ENCODE peak calls at places on chromosomes 2 and 18, in nine cellular contexts. B, N, K, R, T, A, D, G and J are unnamed samples.

GRCh38 chr2:238728322-238729260 is 119.3 kb upstream of the TWIST2 start:
- DNase-seq in A (no peak), K (no peak), G (no peak), R (no peak), D (no peak), N (peak; percentile 76), T (no peak), B (no peak), J (no peak)

GRCh38 chr2:207162319-207162718 is 3.4 kb downstream of the KLF7 start:
- DNase-seq in B (no peak), G (no peak), T (no peak), D (no peak), R (no peak), A (no peak), N (no peak), K (no peak), J (no peak)

GRCh38 chr2:105294844-105295481 is 34.6 kb downstream of the TGFBRAP1 start:
- DNase-seq in B (peak; percentile 16), A (peak; percentile 41), T (peak; percentile 32), R (no peak), G (peak; percentile 42), N (peak; percentile 68), K (no peak), D (no peak), J (no peak)

GRCh38 chr2:35294636-35295263 is 1060.8 kb upstream of the CRIM1 start:
- DNase-seq in T (no peak), G (no peak), K (no peak), A (no peak), N (no peak), D (no peak), B (no peak), R (no peak), J (no peak)

GRCh38 chr2:204144487-204144886 is 207.9 kb downstream of the ICOS start:
- DNase-seq in T (no peak), K (no peak), R (no peak), G (no peak), B (no peak), A (no peak), N (no peak), D (no peak), J (no peak)

GRCh38 chr2:206289391-206289790 is 14.9 kb downstream of the ZDBF2 start:
- DNase-seq in R (no peak), D (no peak), G (no peak), K (no peak), B (no peak), T (no peak), A (no peak), N (no peak), J (no peak)

GRCh38 chr2:157692768-157693167 is 64.1 kb upstream of the ACVR1C start:
- DNase-seq in T (no peak), N (peak; percentile 97), B (no peak), A (no peak), K (no peak), D (no peak), G (no peak), R (no peak), J (no peak)

GRCh38 chr2:71531522-71532047 is 78.2 kb downstream of the DYSF start:
- DNase-seq in G (no peak), B (no peak), A (no peak), T (peak; percentile 30), N (peak; percentile 25), K (no peak), D (no peak), R (no peak), J (no peak)

GRCh38 chr18:3129053-3129864 is 90.5 kb downstream of the MYOM1 start:
- DNase-seq in B (peak; percentile 83), T (peak; percentile 85), D (peak; percentile 77), N (peak; percentile 78), K (peak; percentile 94), G (peak; percentile 82), R (peak; percentile 50), A (peak; percentile 70), J (peak; percentile 77)

GRCh38 chr2:215579809-215580208 is 143.9 kb upstream of the FN1 start:
- DNase-seq in B (no peak), D (no peak), G (peak; percentile 11), A (no peak), T (no peak), N (peak; percentile 90), R (no peak), K (no peak), J (no peak)

GRCh38 chr2:121532347-121532766 is 1.7 kb downstream of the RNU4ATAC start:
- DNase-seq in T (no peak), R (no peak), D (no peak), G (no peak), N (peak; percentile 89), B (no peak), A (no peak), K (no peak), J (no peak)

GRCh38 chr18:59885579-59886163 is 14.1 kb upstream of the PMAIP1 start:
- DNase-seq in N (peak; percentile 92), T (no peak), R (peak; percentile 19), B (no peak), K (no peak), D (no peak), G (no peak), A (no peak), J (no peak)

GRCh38 chr18:56789004-56789888 is 138.1 kb downstream of the WDR7 start:
- DNase-seq in K (no peak), D (no peak), A (peak; percentile 9), T (peak; percentile 48), B (peak; percentile 4), N (peak; percentile 13), R (no peak), G (peak; percentile 70), J (no peak)

GRCh38 chr2:199460101-199460671 is 2.4 kb upstream of the SATB2 start:
- DNase-seq in G (no peak), A (no peak), K (no peak), N (peak; percentile 43), D (no peak), T (no peak), B (no peak), R (no peak), J (no peak)

DNA sequence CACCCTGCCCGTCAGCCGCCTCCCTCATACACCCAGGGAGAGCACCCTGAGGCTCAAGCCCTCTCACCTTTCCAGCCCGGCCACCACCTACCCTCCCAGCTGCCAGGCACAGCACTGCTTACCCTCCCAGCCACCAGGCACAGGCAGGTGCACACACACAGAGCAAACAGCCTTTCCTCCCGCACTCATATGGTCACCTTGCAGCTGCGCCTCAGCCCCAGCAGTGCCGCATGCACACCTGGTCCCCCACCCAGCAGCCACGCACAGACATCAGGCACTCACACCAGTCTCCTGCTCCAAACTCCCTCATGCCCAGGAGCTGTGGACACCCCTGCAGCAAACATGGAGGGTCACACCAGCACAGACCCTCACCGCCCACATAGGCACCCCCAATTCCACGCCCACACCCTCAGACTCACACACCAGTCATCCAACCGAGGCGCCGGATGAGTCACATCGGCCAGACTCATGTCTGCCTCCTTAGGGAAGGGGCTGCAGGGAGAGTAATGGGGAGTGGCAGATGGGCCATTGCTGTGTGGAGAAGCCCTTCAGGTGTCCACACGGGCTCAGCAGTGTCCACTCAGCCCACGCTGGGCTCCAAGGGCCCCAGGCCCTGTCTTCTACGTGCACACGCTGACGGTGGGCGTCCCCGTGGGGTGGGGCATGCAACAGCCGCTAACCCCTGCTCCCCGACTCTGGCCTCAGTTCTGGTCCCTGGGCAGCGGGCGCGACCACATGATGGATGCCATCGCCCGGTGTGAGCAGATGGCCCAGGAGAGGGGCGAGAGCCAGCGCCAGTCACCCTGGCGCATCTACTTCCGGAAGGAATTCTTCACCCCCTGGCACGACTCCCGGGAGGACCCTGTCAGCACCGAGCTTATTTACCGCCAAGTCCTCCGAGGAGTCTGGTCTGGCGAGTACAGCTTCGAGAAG is 22.3 kb upstream of the GPR17 start:
- DNase-seq in T (no peak), K (peak; percentile 74), B (no peak), N (peak; percentile 64), G (no peak), R (no peak), A (no peak), D (no peak), J (no peak)
- H3K36me3 ChIP-seq in T (no peaks in the 10 kb centered on the region), K (no peaks in the 10 kb centered on the region), B (no peaks in the 10 kb centered on the region), N (no peaks in the 10 kb centered on the region), G (no peaks in the 10 kb centered on the region), R (no peaks in the 10 kb centered on the region), A (no peaks in the 10 kb centered on the region), D (no peaks in the 10 kb centered on the region), J (no peaks in the 10 kb centered on the region)

GRCh38 chr18:7002107-7002506 is 115.5 kb downstream of the LAMA1 start:
- DNase-seq in K (no peak), B (no peak), N (no peak), G (no peak), T (no peak), D (no peak), A (no peak), R (no peak), J (no peak)
- H3K4me3 ChIP-seq in K (no peak overlapping the region), B (no peak overlapping the region), N (no peak overlapping the region), G (no peak overlapping the region), T (no peak overlapping the region), D (no peak overlapping the region), A (no peak overlapping the region), R (no peak overlapping the region), J (no peak overlapping the region)

DNA sequence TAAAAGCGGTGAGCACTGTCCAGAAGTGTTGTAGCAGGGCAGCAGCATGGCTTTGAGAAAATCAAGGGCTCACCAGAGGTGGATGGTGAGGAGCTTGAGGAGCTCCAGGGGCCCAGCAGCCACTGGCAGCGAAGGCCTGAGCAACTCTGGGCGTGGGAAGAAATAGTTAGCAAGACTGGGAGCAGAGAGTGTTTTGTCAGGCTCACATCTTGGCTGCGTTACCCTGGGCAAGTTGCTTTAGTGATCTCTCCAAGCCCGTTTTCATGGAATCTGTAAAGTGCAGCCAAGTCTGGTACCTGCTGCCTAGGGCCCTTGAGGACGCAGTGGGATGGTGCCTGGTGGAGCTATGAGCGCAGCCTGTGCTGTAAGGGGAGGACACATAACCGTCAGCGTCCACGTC is 78.3 kb downstream of the SH3BP4 start:
- DNase-seq in N (no peak), D (no peak), A (no peak), B (no peak), R (no peak), G (no peak), T (no peak), K (peak; percentile 19), J (no peak)
- H3K4me1 ChIP-seq in N (peaks cover 60% of the 10 kb centered on the region), D (peaks cover 42% of the 10 kb centered on the region), A (peaks cover 3% of the 10 kb centered on the region), B (no peaks in the 10 kb centered on the region), R (no peaks in the 10 kb centered on the region), G (peaks cover 26% of the 10 kb centered on the region), T (peaks cover 6% of the 10 kb centered on the region), K (no peaks in the 10 kb centered on the region), J (no peaks in the 10 kb centered on the region)

DNA sequence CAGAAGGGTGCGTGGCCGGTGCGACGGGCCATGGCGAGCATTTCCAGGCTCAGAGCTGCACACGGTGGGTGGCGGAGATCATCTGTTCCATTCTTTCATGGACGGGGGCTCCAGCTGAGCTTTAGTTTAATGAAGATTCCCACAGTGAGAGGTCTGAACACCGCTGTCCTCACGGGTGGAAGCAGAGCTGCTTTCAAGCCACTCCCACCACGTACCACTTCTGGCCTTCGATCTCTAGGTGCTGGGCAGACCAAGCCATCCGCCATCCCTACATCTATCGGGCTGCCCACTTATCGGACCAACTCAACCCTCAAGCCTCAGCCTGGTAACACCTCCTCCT is 18.5 kb downstream of the GPR35 start:
- DNase-seq in A (no peak), D (peak; percentile 4), K (no peak), B (no peak), N (no peak), G (no peak), T (no peak), R (no peak), J (no peak)
- H3K36me3 ChIP-seq in A (no peaks in the 10 kb centered on the region), D (no peaks in the 10 kb centered on the region), K (no peaks in the 10 kb centered on the region), B (no peaks in the 10 kb centered on the region), N (no peaks in the 10 kb centered on the region), G (no peaks in the 10 kb centered on the region), T (no peaks in the 10 kb centered on the region), R (no peaks in the 10 kb centered on the region), J (no peaks in the 10 kb centered on the region)